ENCODE peak calls at places on chromosomes 12 and 14, in four cellular contexts. I, X, H and L are unnamed samples.

GRCh38 chr12:132776816-132777568 is 15.4 kb upstream of the ANKLE2 start:
- DNase-seq in I (no peak), X (peak), H (no peak), L (no peak)

GRCh38 chr12:46579474-46579873 is 206.9 kb upstream of the SLC38A2 start:
- DNase-seq in X (no peak), I (no peak), H (no peak), L (no peak)

GRCh38 chr14:54864526-54864925 is 38.1 kb downstream of the GCH1 start:
- DNase-seq in X (no peak), I (peak), H (no peak), L (no peak)

GRCh38 chr14:61608245-61609142 is 86.8 kb upstream of the HIF1A start:
- DNase-seq in H (no peak), I (peak), X (no peak), L (peak)

GRCh38 chr14:52370406-52370911 is 56.3 kb downstream of the PTGER2 start:
- DNase-seq in H (no peak), X (no peak), I (no peak), L (no peak)

GRCh38 chr12:13084898-13085640 is 18.4 kb downstream of the GSG1 start:
- DNase-seq in X (no peak), I (no peak), H (no peak), L (no peak)

GRCh38 chr14:98189521-98189920 is 1082.5 kb downstream of the BCL11B start:
- DNase-seq in H (no peak), I (no peak), X (no peak), L (no peak)

GRCh38 chr12:15192721-15193120 is 28.5 kb downstream of the RERG start:
- DNase-seq in X (no peak), H (no peak), I (peak), L (no peak)

GRCh38 chr14:30874120-30874998 is at the start of gene COCH:
- DNase-seq in I (peak), H (peak), X (no peak), L (no peak)

GRCh38 chr14:44895716-44896115 is 66.0 kb downstream of the KLHL28 start:
- DNase-seq in X (no peak), I (peak), H (no peak), L (no peak)

GRCh38 chr12:51923506-51924365 is 16.4 kb downstream of the ACVRL1 start:
- DNase-seq in H (peak), I (peak), X (peak), L (no peak)

GRCh38 chr12:25997401-25997973 is 39.0 kb downstream of the RASSF8 start:
- DNase-seq in I (peak), X (no peak), H (no peak), L (no peak)

GRCh38 chr14:99024926-99025325 is 247.1 kb downstream of the BCL11B start:
- DNase-seq in X (no peak), H (no peak), I (no peak), L (no peak)

GRCh38 chr12:41184864-41185263 is 3.3 kb upstream of the PDZRN4 start:
- DNase-seq in H (no peak), I (peak), X (no peak), L (no peak)

GRCh38 chr12:124461241-124461673 is 106.2 kb downstream of the NCOR2 start:
- DNase-seq in I (no peak), X (no peak), H (no peak), L (no peak)

GRCh38 chr14:22606380-22606779 is 8.3 kb downstream of the ABHD4 start:
- DNase-seq in X (no peak), I (no peak), H (peak), L (no peak)

GRCh38 chr12:27012982-27013255 is 1.3 kb downstream of the TM7SF3 start:
- DNase-seq in H (no peak), I (no peak), X (no peak), L (no peak)

GRCh38 chr12:53849113-53849512 is 89.5 kb upstream of the HOXC13 start:
- DNase-seq in H (no peak), I (no peak), X (no peak), L (no peak)

GRCh38 chr12:53843545-53843944 is 91.8 kb upstream of the CISTR start:
- DNase-seq in I (no peak), X (no peak), H (no peak), L (no peak)

GRCh38 chr12:53842686-53843085 is 90.9 kb upstream of the CISTR start:
- DNase-seq in H (no peak), X (no peak), I (no peak), L (no peak)

GRCh38 chr12:53844989-53845836 is 93.4 kb upstream of the HOXC13 start:
- DNase-seq in H (no peak), I (peak), X (no peak), L (no peak)

DNA sequence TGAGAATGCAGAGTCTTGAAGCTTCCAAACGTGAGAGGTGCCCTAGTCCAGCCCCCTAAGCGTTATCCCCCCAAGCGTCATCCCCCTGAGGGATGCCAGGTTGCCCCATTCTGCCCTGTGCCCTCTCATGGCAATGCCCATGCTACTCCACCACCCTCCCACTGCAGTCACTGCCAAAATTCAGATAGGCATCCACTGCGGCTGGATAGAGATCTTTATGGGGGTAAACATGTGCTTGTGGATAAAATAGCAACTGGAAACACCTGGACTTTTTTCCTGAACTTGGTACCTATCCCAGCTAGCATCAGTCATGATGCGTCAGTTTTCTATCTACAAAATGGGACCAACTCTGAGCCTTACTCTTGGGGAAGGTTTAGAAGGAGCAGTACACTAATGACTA is 92.7 kb upstream of the HOXC13 start:
- DNase-seq in H (no peak), X (no peak), I (no peak), L (no peak)
- H3K27ac ChIP-seq in H (no peak), X (no peak), I (no peak), L (no peak)

GRCh38 chr12:19597304-19598066 is 158.2 kb downstream of the AEBP2 start:
- DNase-seq in X (no peak), H (peak), I (no peak), L (no peak)
- H3K27ac ChIP-seq in X (no peak), H (no peak), I (no peak), L (no peak)

GRCh38 chr12:92146865-92147264 is 1.2 kb upstream of the BTG1 start:
- DNase-seq in H (no peak), X (no peak), I (peak), L (no peak)
- H3K27ac ChIP-seq in H (no peak), X (peak), I (peak), L (peak)

GRCh38 chr14:50598765-50599164 is 38.8 kb downstream of the ATL1 start:
- DNase-seq in I (no peak), X (no peak), H (no peak), L (no peak)

GRCh38 chr14:50601405-50601804 is 41.5 kb downstream of the ATL1 start:
- DNase-seq in H (no peak), I (peak), X (no peak), L (no peak)

GRCh38 chr14:50600849-50601248 is 40.9 kb downstream of the ATL1 start:
- DNase-seq in I (no peak), H (peak), X (no peak), L (no peak)

GRCh38 chr14:50602035-50602434 is 42.1 kb downstream of the ATL1 start:
- DNase-seq in H (no peak), X (no peak), I (no peak), L (no peak)

GRCh38 chr14:50599700-50600444 is 39.9 kb downstream of the ATL1 start:
- DNase-seq in H (no peak), X (no peak), I (peak), L (no peak)
- H3K27ac ChIP-seq in H (no peak), X (no peak), I (no peak), L (no peak)